ENCODE peak calls at places on chromosome 1, in five cellular contexts. Z is PC-9, A is tibial artery, B is AG04450, F is prostate gland. D is an unnamed sample.
A peak's percentile ranks its signal among the peaks of the same experiment; 100 is the strongest.

GRCh38 chr1:62275095-62275494 is 44.1 kb downstream of the KANK4 start:
- DNase-seq in Z (no peak), A (no peak), B (no peak), F (no peak), D (no peak)

GRCh38 chr1:24965571-24965930 is 35.5 kb upstream of the RUNX3 start:
- DNase-seq in Z (no peak), A (no peak), B (no peak), F (no peak), D (no peak)

GRCh38 chr1:236338096-236338495 is 56.0 kb upstream of the EDARADD start:
- DNase-seq in Z (no peak), A (no peak), B (no peak), F (no peak), D (no peak)

GRCh38 chr1:80882552-80882951 is 918.2 kb upstream of the ADGRL2 start:
- DNase-seq in Z (peak; percentile 79), A (no peak), B (peak; percentile 21), F (no peak), D (no peak)

GRCh38 chr1:202858306-202858705 is 30.6 kb downstream of the RABIF start:
- DNase-seq in Z (no peak), A (peak; percentile 90), B (no peak), F (no peak), D (peak; percentile 73)

GRCh38 chr1:236768601-236769000 is 26.5 kb upstream of the MTR start:
- DNase-seq in Z (no peak), A (no peak), B (no peak), F (no peak), D (no peak)

GRCh38 chr1:234722904-234723588 is 113.1 kb upstream of the IRF2BP2 start:
- DNase-seq in Z (peak; percentile 90), A (peak; percentile 89), B (peak; percentile 65), F (peak; percentile 63), D (peak; percentile 63)

GRCh38 chr1:54803761-54804470 is 2.8 kb upstream of the TTC22 start:
- DNase-seq in Z (no peak), A (peak; percentile 67), B (no peak), F (no peak), D (peak; percentile 77)

GRCh38 chr1:17507916-17508315 is 31.6 kb upstream of the ARHGEF10L start:
- DNase-seq in Z (no peak), A (no peak), B (no peak), F (no peak), D (no peak)

GRCh38 chr1:90613371-90613770 is 103.7 kb downstream of the BARHL2 start:
- DNase-seq in Z (no peak), A (no peak), B (no peak), F (no peak), D (no peak)

GRCh38 chr1:197811769-197812168 is 36.5 kb upstream of the DENND1B start:
- DNase-seq in Z (no peak), A (no peak), B (no peak), F (no peak), D (no peak)

GRCh38 chr1:110230381-110231199 is 20.5 kb downstream of the KCNC4 start:
- DNase-seq in Z (no peak), A (no peak), B (no peak), F (no peak), D (no peak)

GRCh38 chr1:36034692-36035091 is 49.2 kb upstream of the TEKT2 start:
- DNase-seq in Z (peak; percentile 98), A (no peak), B (no peak), F (no peak), D (no peak)

GRCh38 chr1:93640656-93641440 is 40.8 kb downstream of the BCAR3 start:
- DNase-seq in Z (no peak), A (no peak), B (no peak), F (no peak), D (no peak)

GRCh38 chr1:158329807-158330206 is 1.5 kb downstream of the CD1B start:
- DNase-seq in Z (no peak), A (no peak), B (no peak), F (no peak), D (no peak)

GRCh38 chr1:1082239-1083180 is 8.4 kb upstream of the RNF223 start:
- DNase-seq in Z (no peak), A (peak; percentile 16), B (no peak), F (no peak), D (peak; percentile 59)

GRCh38 chr1:16986113-16986512 is 5.7 kb upstream of the MFAP2 start:
- DNase-seq in Z (no peak), A (no peak), B (no peak), F (no peak), D (no peak)

GRCh38 chr1:157289424-157290105 is 151.4 kb upstream of the ETV3 start:
- DNase-seq in Z (no peak), A (no peak), B (no peak), F (no peak), D (no peak)

GRCh38 chr1:162040657-162041056 is 17.0 kb upstream of the OLFML2B start:
- DNase-seq in Z (peak; percentile 39), A (no peak), B (no peak), F (no peak), D (no peak)

GRCh38 chr1:93844262-93845045 is 34.6 kb downstream of the DNTTIP2 start:
- DNase-seq in Z (peak; percentile 76), A (peak; percentile 27), B (peak; percentile 62), F (peak; percentile 67), D (no peak)

GRCh38 chr1:4637616-4638346 is 16.6 kb upstream of the AJAP1 start:
- DNase-seq in Z (no peak), A (no peak), B (no peak), F (no peak), D (no peak)

GRCh38 chr1:17874231-17874630 is 119.1 kb downstream of the ACTL8 start:
- DNase-seq in Z (peak; percentile 63), A (no peak), B (peak; percentile 89), F (no peak), D (no peak)

GRCh38 chr1:2352341-2353214 is 38.8 kb downstream of the MORN1 start:
- DNase-seq in Z (no peak), A (no peak), B (no peak), F (peak; percentile 72), D (no peak)

GRCh38 chr1:160116277-160117147 is 953 bp downstream of the ATP1A2 start:
- DNase-seq in Z (no peak), A (no peak), B (no peak), F (no peak), D (no peak)

GRCh38 chr1:109290998-109291397 is 8.1 kb upstream of the PSRC1 start:
- DNase-seq in Z (no peak), A (no peak), B (no peak), F (no peak), D (no peak)

GRCh38 chr1:31587720-31588423 is 11.6 kb downstream of the TINAGL1 start:
- DNase-seq in Z (peak; percentile 95), A (peak; percentile 69), B (no peak), F (peak; percentile 39), D (peak; percentile 94)

GRCh38 chr1:245156736-245157505 is 2.1 kb downstream of the KIF26B start:
- DNase-seq in Z (no peak), A (no peak), B (no peak), F (no peak), D (no peak)

GRCh38 chr1:188888387-188888786 is 1589.3 kb downstream of the BRINP3 start:
- DNase-seq in Z (no peak), A (no peak), B (no peak), F (no peak), D (no peak)

GRCh38 chr1:81801834-81802531 is 1.2 kb downstream of the ADGRL2 start:
- DNase-seq in Z (peak; percentile 40), A (peak; percentile 29), B (no peak), F (peak; percentile 37), D (no peak)

GRCh38 chr1:185694081-185694480 is 40.1 kb upstream of the HMCN1 start:
- DNase-seq in Z (no peak), A (no peak), B (no peak), F (no peak), D (no peak)

GRCh38 chr1:151164732-151165280 is 896 bp downstream of the LYSMD1 start:
- DNase-seq in Z (peak; percentile 36), A (no peak), B (no peak), F (no peak), D (peak; percentile 79)

GRCh38 chr1:14738647-14739046 is 140.2 kb downstream of the KAZN start:
- DNase-seq in Z (no peak), A (no peak), B (no peak), F (no peak), D (no peak)

GRCh38 chr1:14738235-14738634 is 139.8 kb downstream of the KAZN start:
- DNase-seq in Z (no peak), A (no peak), B (no peak), F (peak; percentile 66), D (no peak)

GRCh38 chr1:14735861-14736260 is 137.4 kb downstream of the KAZN start:
- DNase-seq in Z (no peak), A (no peak), B (no peak), F (no peak), D (no peak)

GRCh38 chr1:14739433-14739832 is 140.9 kb downstream of the KAZN start:
- DNase-seq in Z (no peak), A (no peak), B (no peak), F (no peak), D (no peak)

GRCh38 chr1:14737561-14738094 is 139.1 kb downstream of the KAZN start:
- DNase-seq in Z (no peak), A (no peak), B (no peak), F (peak; percentile 14), D (no peak)
- H3K4me3 ChIP-seq in Z (no peak overlapping the region), A (no peak overlapping the region), B (no peak overlapping the region), F (no peak overlapping the region), D (no peak overlapping the region)

GRCh38 chr1:15681346-15682290 is 2.5 kb upstream of the PLEKHM2 start:
- DNase-seq in Z (no peak), A (no peak), B (no peak), F (no peak), D (no peak)

GRCh38 chr1:15684468-15685283 is 556 bp downstream of the PLEKHM2 start:
- DNase-seq in Z (no peak), A (peak; percentile 51), B (no peak), F (no peak), D (no peak)

GRCh38 chr1:15684042-15684461 is at the start of gene PLEKHM2:
- DNase-seq in Z (no peak), A (peak; percentile 30), B (no peak), F (no peak), D (no peak)

GRCh38 chr1:15683411-15684039 is 595 bp upstream of the PLEKHM2 start:
- DNase-seq in Z (no peak), A (no peak), B (no peak), F (no peak), D (no peak)

DNA sequence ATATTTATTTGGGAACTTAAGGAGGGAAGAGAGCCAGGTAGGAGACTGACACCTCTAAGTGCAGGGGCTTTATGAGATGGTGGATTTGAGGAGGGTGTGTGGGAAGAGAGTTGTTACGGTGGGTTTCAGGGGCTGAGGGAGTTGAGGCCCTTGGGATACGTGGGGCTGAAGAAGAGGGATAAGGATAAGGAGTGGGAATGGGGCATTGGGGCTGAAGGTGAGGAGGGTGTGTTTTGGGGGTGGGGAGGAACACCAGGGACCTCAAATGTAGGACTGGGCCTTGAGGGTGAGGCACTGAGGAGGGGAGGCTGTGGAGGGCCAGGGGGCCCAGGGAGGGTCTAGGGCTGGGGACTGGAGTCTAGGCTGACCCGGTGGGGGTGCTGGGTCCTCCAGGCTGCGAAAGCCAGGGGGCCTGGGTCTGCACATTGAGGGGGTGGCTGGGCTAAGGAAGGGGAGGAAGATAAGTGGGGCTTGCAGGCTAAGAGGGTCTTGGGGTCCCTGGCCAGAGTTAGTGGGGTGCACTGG is 1.2 kb upstream of the PLEKHM2 start:
- DNase-seq in Z (no peak), A (no peak), B (no peak), F (no peak), D (no peak)
- H3K27ac ChIP-seq in Z (peak overlapping the region; percentile 98), A (peak overlapping the region; percentile 98), B (no peak overlapping the region), F (no peak overlapping the region), D (peak overlapping the region; percentile 99)

GRCh38 chr1:76425843-76426145 is 351.2 kb downstream of the ST6GALNAC3 start:
- DNase-seq in Z (no peak), A (no peak), B (peak; percentile 37), F (no peak), D (no peak)
- H3K4me3 ChIP-seq in Z (no peak overlapping the region), A (no peak overlapping the region), B (peak overlapping the region; percentile 23), F (no peak overlapping the region), D (peak overlapping the region; percentile 55)

GRCh38 chr1:43531906-43532584 is 1.4 kb downstream of the PTPRF start:
- DNase-seq in Z (no peak), A (no peak), B (no peak), F (no peak), D (no peak)
- H3K27ac ChIP-seq in Z (peak overlapping the region; percentile 38), A (peak overlapping the region; percentile 69), B (no peak overlapping the region), F (peak overlapping the region; percentile 97), D (peak overlapping the region; percentile 62)